ENCODE peak calls at places on chromosomes 1 and 21, in seven cellular contexts. One of them, this sample, is unnamed.

GRCh38 chr1:237556911-237557310 is 333.8 kb downstream of the ZP4 start:
- DNase-seq in HepG2: no peak
- DNase-seq in SK-N-SH: no peak
- DNase-seq in K562: no peak
- DNase-seq in GM12878: no peak
- DNase-seq in GM12892: no peak
- DNase-seq in H1: no peak
- DNase-seq in this sample: no peak

GRCh38 chr1:184160942-184161698 is 109.6 kb downstream of the TSEN15 start:
- DNase-seq in K562: no peak
- DNase-seq in H1: no peak
- DNase-seq in GM12878: peak; percentile 42
- DNase-seq in GM12892: no peak
- DNase-seq in SK-N-SH: peak; percentile 30
- DNase-seq in HepG2: no peak
- DNase-seq in this sample: no peak

GRCh38 chr1:231958448-231958847 is 331.9 kb downstream of the DISC1 start:
- DNase-seq in SK-N-SH: no peak
- DNase-seq in GM12892: no peak
- DNase-seq in HepG2: no peak
- DNase-seq in GM12878: no peak
- DNase-seq in K562: no peak
- DNase-seq in H1: no peak
- DNase-seq in this sample: no peak

GRCh38 chr1:190595438-190595837 is 117.8 kb upstream of the BRINP3 start:
- DNase-seq in HepG2: no peak
- DNase-seq in GM12878: no peak
- DNase-seq in SK-N-SH: no peak
- DNase-seq in K562: no peak
- DNase-seq in H1: no peak
- DNase-seq in GM12892: no peak
- DNase-seq in this sample: no peak

GRCh38 chr1:215606564-215607168 is 39.6 kb downstream of the KCTD3 start:
- DNase-seq in GM12878: no peak
- DNase-seq in K562: peak; percentile 20
- DNase-seq in HepG2: no peak
- DNase-seq in GM12892: no peak
- DNase-seq in SK-N-SH: peak; percentile 15
- DNase-seq in H1: no peak
- DNase-seq in this sample: no peak

GRCh38 chr1:234495231-234495990 is 16.4 kb upstream of the TARBP1 start:
- DNase-seq in HepG2: no peak
- DNase-seq in GM12878: peak; percentile 79
- DNase-seq in H1: no peak
- DNase-seq in SK-N-SH: no peak
- DNase-seq in GM12892: no peak
- DNase-seq in K562: no peak
- DNase-seq in this sample: no peak

GRCh38 chr1:51926171-51926812 is 47.8 kb upstream of the NRDC start:
- DNase-seq in GM12892: no peak
- DNase-seq in HepG2: no peak
- DNase-seq in K562: peak; percentile 32
- DNase-seq in H1: no peak
- DNase-seq in GM12878: no peak
- DNase-seq in SK-N-SH: no peak
- DNase-seq in this sample: no peak

GRCh38 chr1:185158806-185159205 is 1.8 kb downstream of the SWT1 start:
- DNase-seq in H1: no peak
- DNase-seq in HepG2: no peak
- DNase-seq in K562: no peak
- DNase-seq in GM12892: no peak
- DNase-seq in GM12878: no peak
- DNase-seq in SK-N-SH: no peak
- DNase-seq in this sample: no peak

GRCh38 chr1:97827887-97828286 is 92.9 kb downstream of the DPYD start:
- DNase-seq in HepG2: no peak
- DNase-seq in GM12878: no peak
- DNase-seq in K562: no peak
- DNase-seq in SK-N-SH: no peak
- DNase-seq in GM12892: no peak
- DNase-seq in H1: no peak
- DNase-seq in this sample: no peak

GRCh38 chr1:187498028-187498427 is 669.3 kb downstream of the PLA2G4A start:
- DNase-seq in SK-N-SH: no peak
- DNase-seq in GM12892: no peak
- DNase-seq in H1: no peak
- DNase-seq in GM12878: no peak
- DNase-seq in K562: no peak
- DNase-seq in HepG2: no peak
- DNase-seq in this sample: no peak

GRCh38 chr1:29852248-29852647 is 615.9 kb downstream of the PTPRU start:
- DNase-seq in HepG2: no peak
- DNase-seq in K562: no peak
- DNase-seq in GM12878: no peak
- DNase-seq in GM12892: no peak
- DNase-seq in SK-N-SH: no peak
- DNase-seq in H1: no peak
- DNase-seq in this sample: no peak

GRCh38 chr1:94299627-94300552 is 62.5 kb upstream of the ARHGAP29 start:
- DNase-seq in SK-N-SH: no peak
- DNase-seq in HepG2: peak; percentile 41
- DNase-seq in H1: no peak
- DNase-seq in GM12878: no peak
- DNase-seq in GM12892: no peak
- DNase-seq in K562: no peak
- DNase-seq in this sample: no peak

GRCh38 chr1:22832414-22832786 is 121.8 kb downstream of the EPHB2 start:
- DNase-seq in SK-N-SH: no peak
- DNase-seq in H1: no peak
- DNase-seq in GM12878: no peak
- DNase-seq in HepG2: no peak
- DNase-seq in GM12892: no peak
- DNase-seq in K562: no peak
- DNase-seq in this sample: no peak

GRCh38 chr1:180981596-180982387 is 40.9 kb downstream of the STX6 start:
- DNase-seq in GM12878: peak; percentile 47
- DNase-seq in SK-N-SH: no peak
- DNase-seq in H1: peak; percentile 46
- DNase-seq in HepG2: no peak
- DNase-seq in K562: no peak
- DNase-seq in GM12892: no peak
- DNase-seq in this sample: peak; percentile 41

GRCh38 chr21:37130971-37131370 is 57.9 kb downstream of the TTC3 start:
- DNase-seq in H1: no peak
- DNase-seq in K562: no peak
- DNase-seq in SK-N-SH: no peak
- DNase-seq in HepG2: no peak
- DNase-seq in GM12878: no peak
- DNase-seq in GM12892: no peak
- DNase-seq in this sample: no peak

GRCh38 chr21:26941436-26941835 is 25.5 kb downstream of the ADAMTS5 start:
- DNase-seq in K562: no peak
- DNase-seq in GM12878: no peak
- DNase-seq in HepG2: no peak
- DNase-seq in H1: no peak
- DNase-seq in GM12892: no peak
- DNase-seq in SK-N-SH: no peak
- DNase-seq in this sample: no peak

GRCh38 chr21:45057886-45058285 is 16.5 kb upstream of the ADARB1 start:
- DNase-seq in GM12878: no peak
- DNase-seq in K562: no peak
- DNase-seq in GM12892: no peak
- DNase-seq in HepG2: no peak
- DNase-seq in SK-N-SH: no peak
- DNase-seq in H1: no peak
- DNase-seq in this sample: no peak

GRCh38 chr1:8409107-8409506 is 91.2 kb downstream of the SLC45A1 start:
- DNase-seq in K562: no peak
- DNase-seq in HepG2: peak; percentile 9
- DNase-seq in H1: no peak
- DNase-seq in GM12892: no peak
- DNase-seq in GM12878: no peak
- DNase-seq in SK-N-SH: no peak
- DNase-seq in this sample: peak; percentile 21

GRCh38 chr1:2095981-2096736 is 45.9 kb downstream of the PRKCZ start:
- DNase-seq in H1: no peak
- DNase-seq in K562: no peak
- DNase-seq in SK-N-SH: no peak
- DNase-seq in GM12892: no peak
- DNase-seq in GM12878: no peak
- DNase-seq in HepG2: no peak
- DNase-seq in this sample: no peak

GRCh38 chr1:2093055-2093454 is 42.8 kb downstream of the PRKCZ start:
- DNase-seq in GM12892: no peak
- DNase-seq in H1: no peak
- DNase-seq in HepG2: no peak
- DNase-seq in SK-N-SH: no peak
- DNase-seq in K562: no peak
- DNase-seq in GM12878: no peak
- DNase-seq in this sample: no peak

GRCh38 chr1:2091611-2092604 is 41.7 kb downstream of the PRKCZ start:
- DNase-seq in GM12892: no peak
- DNase-seq in HepG2: peak; percentile 18
- DNase-seq in GM12878: no peak
- DNase-seq in SK-N-SH: no peak
- DNase-seq in K562: peak; percentile 87
- DNase-seq in H1: peak; percentile 92
- DNase-seq in this sample: peak; percentile 70

GRCh38 chr1:2095394-2095793 is 45.2 kb downstream of the PRKCZ start:
- DNase-seq in SK-N-SH: no peak
- DNase-seq in GM12892: no peak
- DNase-seq in K562: no peak
- DNase-seq in H1: no peak
- DNase-seq in HepG2: no peak
- DNase-seq in GM12878: no peak
- DNase-seq in this sample: no peak

GRCh38 chr1:2093636-2094035 is 43.4 kb downstream of the PRKCZ start:
- DNase-seq in H1: no peak
- DNase-seq in GM12892: no peak
- DNase-seq in SK-N-SH: no peak
- DNase-seq in GM12878: no peak
- DNase-seq in HepG2: no peak
- DNase-seq in K562: no peak
- DNase-seq in this sample: no peak
- TF ChIP-seq TAF1 in H1: no peak
- TF ChIP-seq TAF1 in GM12892: no peak
- TF ChIP-seq TAF1 in SK-N-SH: no peak
- TF ChIP-seq TAF1 in GM12878: no peak
- TF ChIP-seq TAF1 in HepG2: no peak
- TF ChIP-seq TAF1 in K562: no peak
- TF ChIP-seq TAF1 in this sample: no peak

DNA sequence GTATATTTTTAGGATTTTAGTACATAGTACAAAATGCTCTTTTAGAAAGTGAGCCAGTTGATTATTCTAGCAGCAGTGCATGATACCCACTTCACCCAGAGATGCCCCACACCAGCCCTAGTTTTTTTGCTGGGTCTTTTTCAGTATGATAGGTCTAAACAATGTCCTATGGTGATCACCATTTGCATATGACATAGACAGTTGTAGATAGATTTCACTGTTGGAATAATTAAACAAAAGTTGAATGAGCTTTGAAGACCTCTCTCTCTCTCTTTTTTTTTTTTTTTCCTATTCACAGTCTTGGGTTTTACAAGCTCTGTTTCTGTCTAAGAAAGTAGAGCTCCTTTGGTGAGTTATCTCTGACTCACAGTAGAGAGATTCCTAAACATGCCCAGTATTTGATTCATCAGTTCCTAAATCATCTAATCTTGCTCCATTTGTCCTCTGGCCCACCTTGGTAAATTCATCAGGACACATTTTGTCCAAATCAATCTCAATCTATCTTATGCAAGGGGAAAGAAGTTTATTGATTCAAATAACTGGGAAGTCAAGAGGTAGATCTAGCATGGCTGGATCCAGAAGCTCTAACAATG is 44.7 kb upstream of the VAV3 start:
- DNase-seq in GM12878: no peak
- DNase-seq in K562: no peak
- DNase-seq in HepG2: no peak
- DNase-seq in H1: no peak
- DNase-seq in GM12892: no peak
- DNase-seq in SK-N-SH: no peak
- DNase-seq in this sample: no peak
- TF ChIP-seq POLR2AphosphoS5 in GM12878: no peak
- TF ChIP-seq POLR2AphosphoS5 in K562: no peak
- TF ChIP-seq POLR2AphosphoS5 in HepG2: no peak
- TF ChIP-seq POLR2AphosphoS5 in H1: no peak
- TF ChIP-seq POLR2AphosphoS5 in GM12892: no peak
- TF ChIP-seq POLR2AphosphoS5 in SK-N-SH: no peak
- TF ChIP-seq POLR2AphosphoS5 in this sample: no peak

DNA sequence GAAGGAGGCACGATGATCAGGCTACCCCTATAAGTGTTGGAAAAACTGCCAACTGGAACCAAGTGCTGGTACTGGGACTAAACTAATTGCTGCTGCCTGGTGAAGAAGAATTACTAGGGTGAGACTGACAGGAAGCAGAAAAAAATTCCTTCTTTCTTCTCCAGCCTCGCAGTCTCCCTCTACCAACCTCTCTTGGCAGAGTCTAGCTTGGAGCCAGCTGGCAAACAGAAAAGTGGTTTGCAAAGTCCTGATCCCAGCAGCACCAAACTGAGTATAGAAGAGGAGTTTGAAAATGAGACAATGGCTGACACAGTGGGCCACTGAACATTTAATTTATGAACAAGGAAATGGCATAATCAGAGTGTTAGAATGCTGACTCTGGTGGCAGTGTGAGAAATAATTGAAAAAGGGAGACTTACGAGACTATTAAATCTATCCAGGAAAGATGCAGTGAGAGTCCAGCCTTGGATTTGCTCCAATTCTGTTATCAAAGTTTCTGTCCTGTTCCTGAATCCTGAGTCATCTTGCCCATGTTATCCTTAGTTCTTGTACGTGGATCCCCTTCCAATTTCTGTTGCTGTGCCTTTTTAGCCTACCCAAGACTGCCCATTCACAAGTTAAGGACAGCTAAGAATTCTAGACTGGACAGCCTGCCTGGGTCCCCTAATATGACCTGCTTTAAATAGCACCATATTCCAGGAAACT is 23.7 kb upstream of the DISP1 start:
- DNase-seq in K562: no peak
- DNase-seq in GM12892: no peak
- DNase-seq in SK-N-SH: no peak
- DNase-seq in GM12878: no peak
- DNase-seq in HepG2: no peak
- DNase-seq in H1: no peak
- DNase-seq in this sample: no peak
- TF ChIP-seq TAF1 in K562: no peak
- TF ChIP-seq TAF1 in GM12892: no peak
- TF ChIP-seq TAF1 in SK-N-SH: no peak
- TF ChIP-seq TAF1 in GM12878: no peak
- TF ChIP-seq TAF1 in HepG2: no peak
- TF ChIP-seq TAF1 in H1: no peak
- TF ChIP-seq TAF1 in this sample: no peak

DNA sequence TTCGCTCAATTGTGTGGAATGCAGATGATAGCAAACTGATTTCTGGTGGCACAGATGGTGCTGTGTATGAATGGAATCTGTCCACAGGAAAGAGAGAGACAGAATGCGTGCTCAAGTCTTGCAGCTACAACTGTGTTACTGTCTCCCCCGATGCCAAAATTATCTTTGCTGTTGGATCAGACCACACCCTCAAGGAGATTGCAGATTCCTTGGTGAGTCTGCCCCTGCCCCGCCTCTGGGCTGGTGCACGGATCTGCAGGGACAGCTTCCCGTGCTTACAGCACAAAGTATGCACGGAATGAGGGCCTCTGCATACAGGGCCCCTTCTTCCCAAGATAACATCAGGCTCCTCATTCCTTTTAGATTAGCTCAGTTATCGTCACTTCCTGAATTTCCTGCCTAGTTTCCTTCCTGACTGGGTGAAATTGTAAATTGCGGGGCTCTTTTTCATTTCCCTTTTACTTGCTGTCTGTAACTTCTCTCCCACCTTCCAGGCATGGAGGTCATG is 34.6 kb downstream of the CFAP57 start:
- DNase-seq in GM12892: no peak
- DNase-seq in K562: no peak
- DNase-seq in H1: no peak
- DNase-seq in SK-N-SH: no peak
- DNase-seq in HepG2: peak; percentile 91
- DNase-seq in GM12878: no peak
- DNase-seq in this sample: no peak
- TF ChIP-seq POLR2AphosphoS5 in GM12892: no peak
- TF ChIP-seq POLR2AphosphoS5 in K562: no peak
- TF ChIP-seq POLR2AphosphoS5 in H1: peak; percentile 54
- TF ChIP-seq POLR2AphosphoS5 in SK-N-SH: peak; percentile 87
- TF ChIP-seq POLR2AphosphoS5 in HepG2: no peak
- TF ChIP-seq POLR2AphosphoS5 in GM12878: no peak
- TF ChIP-seq POLR2AphosphoS5 in this sample: no peak